ENCODE peak calls at places on chromosomes 5 and 9, in nine cellular contexts. E is activated T-cell treated with anti-CD3 and anti-CD28 coated beads for 24 hours, L is epithelial cell of esophagus, X is RPMI8226, Q is brain microvascular endothelial cell, R is germinal center, A is globus pallidus, W is right atrium auricular region, V is HTR-8/SVneo. H is an unnamed sample.

GRCh38 chr5:76685598-76686169 is 30.2 kb upstream of the F2R start:
- DNase-seq in A (no peak), V (no peak), E (no peak), R (no peak), Q (no peak), L (no peak), X (no peak), W (no peak), H (no peak)

GRCh38 chr5:133830281-133830680 is 138.1 kb downstream of the C5orf15 start:
- DNase-seq in V (no peak), L (no peak), E (no peak), X (no peak), Q (no peak), A (no peak), R (no peak), W (no peak), H (no peak)

GRCh38 chr5:67287795-67288194 is 91.2 kb upstream of the CD180 start:
- DNase-seq in X (no peak), R (no peak), W (no peak), L (peak; percentile 31), A (no peak), V (no peak), Q (no peak), E (no peak), H (no peak)

GRCh38 chr5:157306690-157307089 is 40.8 kb downstream of the CYFIP2 start:
- DNase-seq in A (no peak), V (no peak), X (no peak), W (no peak), R (no peak), Q (no peak), E (no peak), L (no peak), H (no peak)

GRCh38 chr5:97085787-97086181 is 56.6 kb downstream of the LIX1 start:
- DNase-seq in L (no peak), X (no peak), E (no peak), V (no peak), W (no peak), R (no peak), Q (no peak), A (no peak), H (no peak)

GRCh38 chr5:146340260-146341081 is 1.8 kb downstream of the POU4F3 start:
- DNase-seq in W (no peak), L (peak; percentile 73), A (peak; percentile 13), V (peak; percentile 71), R (peak; percentile 17), X (peak; percentile 73), Q (peak; percentile 59), E (no peak), H (peak; percentile 41)

GRCh38 chr9:78029601-78030552 is 1.7 kb downstream of the GNAQ start:
- DNase-seq in A (peak; percentile 72), E (peak; percentile 12), Q (no peak), V (no peak), X (no peak), L (peak; percentile 30), W (no peak), R (no peak), H (peak; percentile 55)

GRCh38 chr5:2756211-2756746 is 4.8 kb upstream of the IRX2 start:
- DNase-seq in L (peak; percentile 75), X (peak; percentile 76), A (no peak), W (peak; percentile 56), Q (no peak), R (no peak), E (no peak), V (no peak), H (no peak)

GRCh38 chr9:98146101-98146991 is 27.3 kb upstream of the TRIM14 start:
- DNase-seq in E (no peak), A (no peak), V (peak; percentile 67), Q (no peak), W (no peak), R (no peak), L (peak; percentile 93), X (peak; percentile 59), H (peak; percentile 72)

GRCh38 chr9:134463293-134463692 is 137.0 kb downstream of the RXRA start:
- DNase-seq in X (peak; percentile 40), V (no peak), Q (no peak), R (no peak), E (no peak), A (no peak), W (no peak), L (no peak), H (no peak)

GRCh38 chr5:55899344-55899743 is 48.2 kb downstream of the IL31RA start:
- DNase-seq in W (no peak), A (no peak), Q (peak; percentile 36), E (no peak), X (no peak), L (peak; percentile 41), R (no peak), V (no peak), H (no peak)

GRCh38 chr5:143245929-143246561 is 157.4 kb downstream of the NR3C1 start:
- DNase-seq in A (no peak), E (no peak), W (no peak), L (peak; percentile 97), X (no peak), R (no peak), Q (peak; percentile 96), V (peak; percentile 83), H (peak; percentile 92)

GRCh38 chr5:116626945-116627679 is 52.5 kb upstream of the SEMA6A start:
- DNase-seq in Q (no peak), A (no peak), V (no peak), E (no peak), W (no peak), R (no peak), L (no peak), X (no peak), H (no peak)

GRCh38 chr9:71762900-71763653 is 5.2 kb downstream of the CEMIP2 start:
- DNase-seq in V (no peak), E (no peak), Q (peak; percentile 42), X (no peak), W (no peak), R (no peak), L (peak; percentile 57), A (no peak), H (peak; percentile 82)

GRCh38 chr5:143476601-143477211 is 73.2 kb upstream of the NR3C1 start:
- DNase-seq in R (no peak), A (no peak), W (no peak), X (no peak), E (no peak), L (no peak), Q (no peak), V (no peak), H (no peak)

GRCh38 chr9:132813115-132813784 is 64.8 kb downstream of the AK8 start:
- DNase-seq in W (no peak), A (no peak), Q (no peak), V (no peak), R (no peak), E (no peak), X (no peak), L (no peak), H (no peak)

GRCh38 chr9:4922730-4923129 is 62.3 kb upstream of the JAK2 start:
- DNase-seq in A (no peak), W (no peak), Q (no peak), E (no peak), L (no peak), X (no peak), R (no peak), V (no peak), H (no peak)

GRCh38 chr5:36239370-36240293 is 2.1 kb downstream of the NADK2 start:
- DNase-seq in V (no peak), Q (no peak), X (no peak), L (no peak), E (no peak), W (no peak), A (peak; percentile 15), R (peak; percentile 9), H (no peak)

GRCh38 chr5:33046091-33046490 is 335.0 kb downstream of the NPR3 start:
- DNase-seq in X (no peak), R (no peak), A (no peak), L (no peak), Q (peak; percentile 7), V (no peak), E (no peak), W (no peak), H (no peak)

GRCh38 chr5:82445729-82446349 is 167.7 kb upstream of the RPS23 start:
- DNase-seq in L (no peak), E (no peak), R (no peak), A (no peak), Q (no peak), X (no peak), V (no peak), W (no peak), H (no peak)

GRCh38 chr5:50445281-50445949 is 4.3 kb upstream of the EMB start:
- DNase-seq in R (peak; percentile 4), A (peak; percentile 7), V (no peak), L (no peak), Q (no peak), X (peak; percentile 66), E (no peak), W (no peak), H (no peak)

GRCh38 chr5:52870448-52870847 is 82.7 kb downstream of the ITGA1 start:
- DNase-seq in E (no peak), V (no peak), W (no peak), L (peak; percentile 74), A (no peak), R (no peak), X (no peak), Q (peak; percentile 88), H (peak; percentile 60)

GRCh38 chr5:179166886-179167841 is 107.0 kb downstream of the ZNF354C start:
- DNase-seq in Q (peak; percentile 32), R (peak; percentile 81), A (peak; percentile 38), X (peak; percentile 71), E (peak; percentile 55), W (no peak), L (no peak), V (peak; percentile 41), H (peak; percentile 27)

GRCh38 chr5:150034677-150035076 is 34.1 kb downstream of the HMGXB3 start:
- DNase-seq in E (no peak), R (no peak), L (no peak), V (no peak), A (no peak), X (no peak), W (no peak), Q (peak; percentile 70), H (no peak)

GRCh38 chr5:4941957-4942830 is 197.9 kb upstream of the ADAMTS16 start:
- DNase-seq in E (no peak), Q (no peak), A (peak; percentile 1), R (peak; percentile 43), X (peak; percentile 34), L (no peak), V (peak; percentile 58), W (no peak), H (no peak)

GRCh38 chr5:134647750-134648424 is 698 bp upstream of the SEC24A start:
- DNase-seq in A (peak; percentile 29), V (no peak), Q (no peak), L (peak; percentile 90), W (no peak), X (peak; percentile 59), E (peak; percentile 35), R (peak; percentile 63), H (no peak)

GRCh38 chr9:37423508-37423907 is 1.0 kb downstream of the GRHPR start:
- DNase-seq in R (no peak), W (no peak), X (no peak), L (no peak), E (no peak), A (no peak), V (no peak), Q (no peak), H (no peak)

GRCh38 chr5:146388418-146388817 is 49.8 kb downstream of the POU4F3 start:
- DNase-seq in Q (peak; percentile 6), E (no peak), R (no peak), L (no peak), X (no peak), V (peak; percentile 8), A (no peak), W (no peak), H (no peak)

GRCh38 chr9:85702881-85703280 is 38.9 kb downstream of the AGTPBP1 start:
- DNase-seq in X (no peak), W (no peak), R (no peak), Q (no peak), L (no peak), E (no peak), A (peak; percentile 46), V (no peak), H (no peak)

GRCh38 chr9:135588886-135589595 is 27.5 kb downstream of the PAEP start:
- DNase-seq in R (no peak), X (no peak), A (no peak), E (no peak), L (no peak), Q (no peak), W (peak; percentile 34), V (no peak), H (no peak)

GRCh38 chr5:19534751-19535150 is 453.2 kb downstream of the CDH18 start:
- DNase-seq in A (no peak), V (no peak), Q (no peak), L (peak; percentile 100), W (no peak), R (no peak), E (no peak), X (peak; percentile 20), H (no peak)

H was measured in Caki2.